ENCODE peak calls at places on chromosomes 7 and 10, in six cellular contexts. L is fibroblast of mammary gland, Q is HL-60, A is cardiac fibroblast, D is endodermal cell, Y is esophagus squamous epithelium. W is an unnamed sample.

GRCh38 chr7:47724335-47724982 is 142.5 kb upstream of the TNS3 start:
- DNase-seq in L (peak), Q (no peak), A (peak), D (peak), Y (no peak), W (peak)

GRCh38 chr7:100894860-100895700 is 608 bp downstream of the ACHE start:
- DNase-seq in L (no peak), Q (no peak), A (no peak), D (peak), Y (no peak), W (no peak)

GRCh38 chr7:151923097-151923876 is 33.0 kb upstream of the GALNTL5 start:
- DNase-seq in L (peak), Q (peak), A (peak), D (no peak), Y (no peak), W (no peak)

GRCh38 chr10:12728569-12728968 is 272.9 kb downstream of the CCDC3 start:
- DNase-seq in L (no peak), Q (no peak), A (peak), D (no peak), Y (no peak), W (no peak)

GRCh38 chr10:113424984-113425383 is 127.9 kb upstream of the HABP2 start:
- DNase-seq in L (no peak), Q (no peak), A (no peak), D (no peak), Y (no peak), W (no peak)

GRCh38 chr10:14173706-14174594 is 156.8 kb downstream of the FRMD4A start:
- DNase-seq in L (no peak), Q (no peak), A (peak), D (peak), Y (no peak), W (peak)

GRCh38 chr7:7276151-7276550 is 93.8 kb downstream of the C1GALT1 start:
- DNase-seq in L (no peak), Q (no peak), A (peak), D (no peak), Y (no peak), W (no peak)

GRCh38 chr7:151459726-151460473 is 20.0 kb upstream of the CRYGN start:
- DNase-seq in L (peak), Q (no peak), A (peak), D (peak), Y (no peak), W (peak)

GRCh38 chr10:110845756-110846620 is 25.7 kb upstream of the PDCD4 start:
- DNase-seq in L (no peak), Q (no peak), A (no peak), D (no peak), Y (no peak), W (no peak)

GRCh38 chr10:35331894-35332640 is 4.2 kb upstream of the CCNY start:
- DNase-seq in L (peak), Q (no peak), A (peak), D (no peak), Y (no peak), W (peak)

GRCh38 chr10:103855424-103855823 is at the start of gene SH3PXD2A:
- DNase-seq in L (no peak), Q (no peak), A (peak), D (peak), Y (no peak), W (peak)

GRCh38 chr10:101961591-101962498 is 94.1 kb downstream of the ARMH3 start:
- DNase-seq in L (peak), Q (no peak), A (peak), D (no peak), Y (no peak), W (peak)

GRCh38 chr10:44383749-44384600 is 922 bp downstream of the CXCL12 start:
- DNase-seq in L (peak), Q (no peak), A (peak), D (peak), Y (no peak), W (peak)

GRCh38 chr10:44379907-44380306 is 5.0 kb downstream of the CXCL12 start:
- DNase-seq in L (no peak), Q (no peak), A (no peak), D (peak), Y (no peak), W (no peak)

GRCh38 chr10:44382981-44383748 is 1.7 kb downstream of the CXCL12 start:
- DNase-seq in L (no peak), Q (no peak), A (no peak), D (peak), Y (no peak), W (no peak)

GRCh38 chr10:44380829-44381600 is 3.9 kb downstream of the CXCL12 start:
- DNase-seq in L (no peak), Q (no peak), A (no peak), D (peak), Y (no peak), W (no peak)

GRCh38 chr10:44382131-44382858 is 2.6 kb downstream of the CXCL12 start:
- DNase-seq in L (no peak), Q (no peak), A (no peak), D (peak), Y (no peak), W (no peak)
- H3K4me3 ChIP-seq in L (no peak), Q (no peak), A (peak), D (no peak), Y (peak), W (peak)

GRCh38 chr10:22672594-22673392 is 41.6 kb downstream of the PIP4K2A start:
- DNase-seq in L (no peak), Q (no peak), A (no peak), D (no peak), Y (no peak), W (no peak)

GRCh38 chr10:22677333-22677732 is 37.0 kb downstream of the PIP4K2A start:
- DNase-seq in L (no peak), Q (no peak), A (no peak), D (no peak), Y (no peak), W (no peak)

GRCh38 chr10:22673785-22674184 is 40.6 kb downstream of the PIP4K2A start:
- DNase-seq in L (no peak), Q (no peak), A (no peak), D (no peak), Y (no peak), W (no peak)

GRCh38 chr10:22676435-22676834 is 37.9 kb downstream of the PIP4K2A start:
- DNase-seq in L (no peak), Q (no peak), A (no peak), D (no peak), Y (no peak), W (no peak)

DNA sequence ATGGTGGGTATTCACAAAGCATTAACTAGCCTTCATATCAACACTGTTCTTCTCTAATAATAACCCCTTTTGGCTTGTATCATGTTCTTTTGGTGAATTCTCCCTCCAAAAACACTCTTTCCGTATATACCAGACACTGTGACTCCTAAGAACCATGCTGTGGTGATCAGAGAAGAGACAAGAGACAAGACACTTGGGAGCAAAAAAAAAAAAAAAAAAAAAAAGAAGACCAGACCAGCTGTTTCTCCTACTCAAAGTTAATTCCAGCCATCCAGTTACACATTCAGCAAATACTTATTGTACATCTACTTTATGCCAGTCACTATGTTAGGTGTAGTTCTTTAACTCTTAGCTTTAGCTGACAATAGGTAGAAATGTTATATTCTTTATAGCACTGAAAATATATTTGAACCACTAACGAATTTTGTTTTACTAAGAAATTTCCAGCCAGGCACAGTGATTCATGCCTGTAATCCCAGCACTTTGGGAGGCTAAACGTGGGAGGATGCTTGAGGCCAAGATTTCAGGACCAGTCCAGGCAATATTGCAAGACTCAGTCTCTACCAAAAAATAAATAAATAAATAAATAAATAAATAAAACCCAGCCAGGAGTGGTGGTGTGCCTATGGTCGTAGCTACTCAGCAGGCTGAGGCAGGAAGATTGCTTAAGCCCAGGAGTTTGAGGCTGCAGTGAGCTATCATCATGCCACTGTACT is 40.0 kb downstream of the PIP4K2A start:
- DNase-seq in L (peak), Q (no peak), A (no peak), D (no peak), Y (no peak), W (no peak)
- H3K4me3 ChIP-seq in L (no peak), Q (no peak), A (no peak), D (no peak), Y (no peak), W (no peak)

GRCh38 chr7:114979803-114980507 is 58.1 kb downstream of the MDFIC start:
- DNase-seq in L (no peak), Q (no peak), A (no peak), D (no peak), Y (no peak), W (no peak)
- H3K4me3 ChIP-seq in L (no peak), Q (no peak), A (no peak), D (no peak), Y (no peak), W (no peak)

GRCh38 chr7:157002819-157003421 is 7.5 kb downstream of the MNX1 start:
- DNase-seq in L (no peak), Q (no peak), A (no peak), D (peak), Y (no peak), W (no peak)

GRCh38 chr7:157004839-157005455 is 5.5 kb downstream of the MNX1 start:
- DNase-seq in L (no peak), Q (no peak), A (no peak), D (peak), Y (no peak), W (no peak)

GRCh38 chr7:157001920-157002818 is 8.3 kb downstream of the MNX1 start:
- DNase-seq in L (no peak), Q (no peak), A (no peak), D (peak), Y (no peak), W (no peak)

GRCh38 chr7:157004050-157004838 is 6.2 kb downstream of the MNX1 start:
- DNase-seq in L (peak), Q (no peak), A (peak), D (peak), Y (no peak), W (peak)

GRCh38 chr7:157003445-157004049 is 6.9 kb downstream of the MNX1 start:
- DNase-seq in L (no peak), Q (no peak), A (no peak), D (no peak), Y (no peak), W (no peak)
- H3K4me3 ChIP-seq in L (no peak), Q (no peak), A (no peak), D (no peak), Y (peak), W (no peak)

GRCh38 chr10:30897045-30897444 is 134.6 kb downstream of the ZNF438 start:
- DNase-seq in L (no peak), Q (no peak), A (no peak), D (no peak), Y (no peak), W (no peak)
- H3K4me3 ChIP-seq in L (no peak), Q (no peak), A (no peak), D (no peak), Y (no peak), W (no peak)

GRCh38 chr10:123808873-123809272 is 82.7 kb downstream of the CPXM2 start:
- DNase-seq in L (peak), Q (no peak), A (peak), D (no peak), Y (no peak), W (peak)

GRCh38 chr10:123809632-123810031 is 82.0 kb downstream of the CPXM2 start:
- DNase-seq in L (no peak), Q (no peak), A (no peak), D (no peak), Y (no peak), W (no peak)

GRCh38 chr10:123808286-123808685 is 83.3 kb downstream of the CPXM2 start:
- DNase-seq in L (no peak), Q (no peak), A (no peak), D (no peak), Y (no peak), W (no peak)

GRCh38 chr10:123804716-123805115 is 86.9 kb downstream of the CPXM2 start:
- DNase-seq in L (peak), Q (no peak), A (peak), D (no peak), Y (no peak), W (peak)

DNA sequence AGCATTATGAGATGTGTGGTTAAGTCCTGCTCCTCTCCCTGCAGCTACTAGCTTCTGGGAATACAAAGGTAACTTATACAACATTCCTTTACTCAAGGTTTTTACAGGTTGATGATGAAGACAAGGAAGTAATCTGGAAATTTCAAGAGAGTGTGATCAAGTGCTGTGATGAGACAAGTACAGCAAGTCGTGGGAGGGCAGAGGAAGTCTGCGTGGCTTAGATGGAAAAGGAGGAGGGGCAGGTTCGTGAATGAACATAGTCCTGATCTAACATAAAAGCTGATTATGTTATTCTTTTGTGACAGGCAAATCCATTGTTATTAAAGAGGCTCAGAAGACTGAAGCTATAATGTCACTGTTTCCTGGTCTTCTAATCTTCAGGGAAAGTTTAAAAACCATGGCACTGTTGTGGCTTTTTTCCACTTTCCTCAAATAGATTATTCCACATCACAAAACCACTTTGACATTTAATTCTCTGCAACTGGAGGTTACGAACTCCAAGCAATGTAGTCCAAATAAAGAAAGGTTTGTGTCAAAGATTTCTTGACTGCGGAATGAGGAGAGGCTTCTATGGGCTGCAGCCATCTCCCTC is 84.1 kb downstream of the CPXM2 start:
- DNase-seq in L (no peak), Q (no peak), A (no peak), D (no peak), Y (no peak), W (no peak)
- H3K4me3 ChIP-seq in L (no peak), Q (no peak), A (no peak), D (no peak), Y (no peak), W (no peak)

DNA sequence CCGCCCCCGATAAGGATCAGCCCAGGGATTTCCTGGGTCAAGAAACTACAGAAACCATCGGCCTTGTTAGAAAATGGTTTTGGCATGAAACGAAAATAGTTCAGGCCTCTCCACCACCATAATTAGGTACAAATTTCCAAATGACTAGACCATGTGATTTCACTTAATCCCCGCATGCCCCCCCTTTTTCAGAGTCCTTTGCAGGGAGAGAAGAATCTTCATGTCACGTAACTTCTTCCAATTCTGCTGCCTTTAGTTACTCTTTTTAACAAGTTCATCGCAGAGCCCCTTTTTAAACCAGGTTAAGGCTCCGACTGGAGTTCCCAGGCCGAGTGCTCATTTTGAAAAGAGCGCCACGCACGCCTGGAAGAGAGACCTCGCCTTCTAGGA is 3.4 kb downstream of the PDGFA start:
- DNase-seq in L (peak), Q (no peak), A (peak), D (no peak), Y (no peak), W (no peak)
- H3K4me3 ChIP-seq in L (no peak), Q (no peak), A (peak), D (no peak), Y (peak), W (no peak)